ENCODE peak calls at places on chromosomes 16 and 17, in five cellular contexts. L is heart right ventricle, M is DND-41, H is H7, Y is tibial artery. E is an unnamed sample.
A peak's percentile ranks its signal among the peaks of the same experiment; 100 is the strongest.

GRCh38 chr16:67236551-67237395 is 9.8 kb downstream of the TMEM208 start:
- DNase-seq in Y (peak; percentile 16), M (peak; percentile 91), L (peak; percentile 46), H (peak; percentile 100), E (peak; percentile 77)

GRCh38 chr16:89721644-89722391 is 481 bp downstream of the ZNF276 start:
- DNase-seq in H (peak; percentile 85), L (peak; percentile 70), M (peak; percentile 93), Y (peak; percentile 52), E (peak; percentile 88)

GRCh38 chr17:77829871-77830799 is 128.4 kb upstream of the TNRC6C start:
- DNase-seq in H (peak; percentile 60), Y (peak; percentile 64), L (peak; percentile 73), M (no peak), E (no peak)

GRCh38 chr16:593406-593805 is 3.5 kb downstream of the RAB40C start:
- DNase-seq in Y (no peak), H (no peak), L (no peak), M (no peak), E (no peak)

GRCh38 chr17:74528491-74529199 is 2.6 kb downstream of the CD300LB start:
- DNase-seq in M (no peak), L (no peak), Y (peak; percentile 60), H (no peak), E (no peak)

GRCh38 chr16:11306997-11307638 is 26.0 kb upstream of the PRM1 start:
- DNase-seq in L (no peak), Y (no peak), M (no peak), H (no peak), E (no peak)

GRCh38 chr16:10957771-10958486 is 13.6 kb downstream of the CLEC16A start:
- DNase-seq in Y (no peak), M (no peak), H (no peak), L (no peak), E (no peak)

GRCh38 chr17:46056800-46057304 is 57.8 kb downstream of the STH start:
- DNase-seq in H (no peak), L (no peak), M (no peak), Y (peak; percentile 37), E (no peak)

GRCh38 chr17:62134397-62134796 is 69.3 kb upstream of the MED13 start:
- DNase-seq in Y (no peak), M (no peak), L (no peak), H (no peak), E (no peak)

GRCh38 chr16:85010446-85010930 is 847 bp downstream of the ZDHHC7 start:
- DNase-seq in M (no peak), Y (no peak), L (no peak), H (no peak), E (no peak)

GRCh38 chr17:28967240-28968135 is 16.2 kb upstream of the PHF12 start:
- DNase-seq in M (no peak), L (no peak), H (no peak), Y (no peak), E (no peak)

GRCh38 chr16:9797306-9797705 is 384.9 kb downstream of the GRIN2A start:
- DNase-seq in L (peak; percentile 21), M (no peak), Y (no peak), H (no peak), E (no peak)

GRCh38 chr16:79601092-79601977 is 798 bp upstream of the MAF start:
- DNase-seq in H (peak; percentile 64), M (peak; percentile 22), L (peak; percentile 55), Y (peak; percentile 58), E (no peak)

GRCh38 chr17:36632916-36633846 is 31.8 kb downstream of the MRM1 start:
- DNase-seq in L (no peak), H (peak; percentile 77), M (no peak), Y (no peak), E (no peak)

GRCh38 chr17:62869885-62870580 is 61.9 kb upstream of the MARCHF10 start:
- DNase-seq in M (no peak), H (peak; percentile 81), Y (no peak), L (no peak), E (no peak)

GRCh38 chr16:54875443-54875842 is 55.2 kb upstream of the IRX5 start:
- DNase-seq in M (peak; percentile 24), L (no peak), Y (no peak), H (peak; percentile 39), E (no peak)

GRCh38 chr17:76918811-76919210 is 50.6 kb downstream of the MGAT5B start:
- DNase-seq in Y (no peak), L (no peak), H (no peak), M (no peak), E (no peak)

GRCh38 chr17:9402590-9403199 is 172.9 kb downstream of the STX8 start:
- DNase-seq in Y (no peak), L (no peak), M (peak; percentile 67), H (peak; percentile 57), E (peak; percentile 3)

GRCh38 chr16:69711115-69711740 is 15.1 kb downstream of the NQO1 start:
- DNase-seq in M (no peak), L (no peak), Y (no peak), H (no peak), E (no peak)

GRCh38 chr17:20225162-20226115 is 216.3 kb downstream of the SPECC1 start:
- DNase-seq in H (no peak), L (no peak), M (no peak), Y (no peak), E (no peak)

GRCh38 chr17:46795379-46795952 is 23.0 kb downstream of the WNT3 start:
- DNase-seq in Y (no peak), L (no peak), H (no peak), M (no peak), E (no peak)

GRCh38 chr16:49760815-49761214 is 95.1 kb downstream of the ZNF423 start:
- DNase-seq in H (no peak), M (no peak), L (no peak), Y (no peak), E (no peak)

GRCh38 chr17:72370819-72371218 is 250.0 kb downstream of the SOX9 start:
- DNase-seq in M (no peak), L (no peak), Y (no peak), H (no peak), E (no peak)

GRCh38 chr17:35932576-35932975 is 2.0 kb upstream of the RDM1 start:
- DNase-seq in Y (no peak), L (no peak), H (no peak), M (no peak), E (no peak)

GRCh38 chr17:36591434-36592315 is at the start of gene DHRS11:
- DNase-seq in Y (peak; percentile 76), L (peak; percentile 90), M (peak; percentile 83), H (peak; percentile 99), E (peak; percentile 69)

GRCh38 chr17:39169101-39169500 is 3.1 kb upstream of the ARL5C start:
- DNase-seq in Y (no peak), M (no peak), H (no peak), L (no peak), E (no peak)

GRCh38 chr17:55768946-55769624 is 18.2 kb downstream of the PCTP start:
- DNase-seq in H (no peak), Y (no peak), M (no peak), L (no peak), E (no peak)
- H3K36me3 ChIP-seq in H (no peaks in the 10 kb centered on the region), Y (peaks cover 37% of the 10 kb centered on the region), M (peaks cover 29% of the 10 kb centered on the region), L (peaks cover 55% of the 10 kb centered on the region), E (no peaks in the 10 kb centered on the region)

GRCh38 chr17:31524926-31525800 is 133.7 kb downstream of the RAB11FIP4 start:
- DNase-seq in Y (peak; percentile 87), M (peak; percentile 72), H (peak; percentile 97), L (peak; percentile 87), E (peak; percentile 76)

GRCh38 chr17:31528291-31528874 is 136.9 kb downstream of the RAB11FIP4 start:
- DNase-seq in L (no peak), Y (no peak), H (no peak), M (no peak), E (no peak)

GRCh38 chr17:31527606-31528005 is 136.1 kb downstream of the RAB11FIP4 start:
- DNase-seq in Y (no peak), H (no peak), L (no peak), M (no peak), E (no peak)

GRCh38 chr17:31523862-31524730 is 132.6 kb downstream of the RAB11FIP4 start:
- DNase-seq in M (no peak), H (no peak), Y (no peak), L (no peak), E (no peak)

GRCh38 chr17:31525801-31526549 is 134.5 kb downstream of the RAB11FIP4 start:
- DNase-seq in L (no peak), H (peak; percentile 79), M (no peak), Y (no peak), E (no peak)
- H3K36me3 ChIP-seq in L (peaks cover 14% of the 10 kb centered on the region), H (peaks cover 26% of the 10 kb centered on the region), M (no peaks in the 10 kb centered on the region), Y (no peaks in the 10 kb centered on the region), E (peaks cover 78% of the 10 kb centered on the region)

DNA sequence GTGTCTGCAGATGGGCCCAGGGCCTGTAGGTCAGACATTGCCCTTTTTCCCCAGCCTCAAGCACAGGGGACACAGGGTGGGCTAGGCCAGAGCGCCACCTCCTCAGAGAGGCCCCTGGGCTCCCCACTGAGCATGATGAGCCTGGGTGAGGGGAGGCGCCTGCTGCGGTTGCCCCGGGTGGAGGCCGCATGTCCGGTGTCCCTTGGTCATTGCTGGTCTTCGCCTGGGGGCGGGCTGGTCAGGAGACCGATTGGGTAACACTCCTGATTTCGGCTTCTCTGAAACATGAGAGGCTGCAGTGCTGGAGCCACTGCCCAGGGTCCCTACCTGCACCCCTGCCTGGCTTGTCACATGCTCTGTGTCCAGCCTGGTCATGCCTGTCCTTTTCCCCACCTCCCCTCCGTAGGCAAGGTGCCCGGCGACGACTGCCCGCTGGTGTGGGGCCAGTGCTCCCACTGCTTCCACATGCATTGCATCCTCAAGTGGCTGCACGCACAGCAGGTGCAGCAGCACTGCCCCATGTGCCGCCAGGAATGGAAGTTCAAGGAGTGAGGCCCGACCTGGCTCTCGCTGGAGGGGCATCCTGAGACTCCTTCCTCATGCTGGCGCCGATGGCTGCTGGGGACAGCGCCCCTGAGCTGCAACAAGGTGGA is 2.4 kb upstream of the NPB start:
- DNase-seq in Y (no peak), L (no peak), M (no peak), H (no peak), E (no peak)
- H3K36me3 ChIP-seq in Y (peaks cover 40% of the 10 kb centered on the region), L (peaks cover 59% of the 10 kb centered on the region), M (peaks cover 73% of the 10 kb centered on the region), H (peaks cover 18% of the 10 kb centered on the region), E (peaks cover 25% of the 10 kb centered on the region)

GRCh38 chr17:18326572-18326971 is 11.5 kb downstream of the SMCR8 start:
- DNase-seq in M (no peak), L (no peak), H (peak; percentile 29), Y (no peak), E (no peak)
- H3K36me3 ChIP-seq in M (peaks cover 87% of the 10 kb centered on the region), L (peaks cover 94% of the 10 kb centered on the region), H (peaks cover 18% of the 10 kb centered on the region), Y (peaks cover 70% of the 10 kb centered on the region), E (peaks cover 61% of the 10 kb centered on the region)

DNA sequence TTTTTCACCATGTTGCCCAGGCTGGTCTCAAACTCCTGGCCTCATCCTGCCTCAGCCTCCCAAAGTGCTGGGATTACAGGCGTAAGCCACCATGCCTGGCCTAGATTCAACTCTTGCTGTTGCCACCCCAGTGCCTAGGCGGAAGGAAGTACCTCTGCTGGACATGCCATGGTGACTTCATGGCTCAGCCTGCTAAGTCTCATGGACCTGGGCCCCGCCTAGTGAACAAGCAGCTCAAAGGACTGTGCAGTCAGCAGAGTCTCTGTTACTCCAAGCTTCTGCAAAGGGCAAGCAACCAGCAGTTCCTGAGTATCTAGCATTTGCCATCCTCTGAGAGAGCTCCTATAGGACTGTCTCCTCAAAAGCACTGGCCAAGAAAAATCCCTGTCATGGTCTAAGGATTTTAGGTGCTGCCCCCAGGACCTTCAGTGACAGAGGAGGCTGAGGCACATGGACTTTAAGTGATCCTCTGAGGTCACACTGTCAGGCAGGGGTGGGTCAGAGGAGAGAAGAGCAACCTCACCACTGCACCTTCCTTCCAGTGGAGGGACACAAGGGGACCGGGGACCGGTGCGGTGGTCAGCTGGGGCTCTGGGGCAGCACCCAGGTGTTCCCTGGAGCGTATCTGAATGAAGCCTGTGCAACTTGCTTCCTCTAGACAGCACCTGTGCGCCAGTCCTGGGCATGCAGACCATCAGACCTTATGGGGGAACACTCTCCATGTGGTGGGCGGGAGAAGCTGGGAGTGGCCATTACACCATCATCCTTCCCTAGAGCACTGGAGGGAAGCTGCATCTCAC is 71.3 kb downstream of the IL21R start:
- DNase-seq in Y (no peak), L (no peak), M (no peak), H (no peak), E (no peak)
- H3K36me3 ChIP-seq in Y (peaks cover 100% of the 10 kb centered on the region), L (peaks cover 100% of the 10 kb centered on the region), M (peaks cover 99% of the 10 kb centered on the region), H (peaks cover 43% of the 10 kb centered on the region), E (peaks cover 81% of the 10 kb centered on the region)

E was measured in effector memory CD4-positive, alpha-beta T cell.